ENCODE peak calls at places on chromosomes 5 and 9, in six cellular contexts. One of them, this sample, is unnamed.

GRCh38 chr5:149872351-149873040 is 72.1 kb downstream of the PDE6A start:
- DNase-seq in GM12891: no peak
- DNase-seq in GM23338: no peak
- DNase-seq in K562: peak
- DNase-seq in suprapubic skin: no peak
- DNase-seq in Panc1: no peak
- DNase-seq in this sample: no peak

GRCh38 chr5:74767579-74767913 is 497 bp downstream of the NSA2 start:
- DNase-seq in GM12891: no peak
- DNase-seq in K562: peak
- DNase-seq in GM23338: peak
- DNase-seq in Panc1: no peak
- DNase-seq in suprapubic skin: no peak
- DNase-seq in this sample: no peak

GRCh38 chr9:100472268-100472667 is 681 bp upstream of the TMEFF1 start:
- DNase-seq in GM12891: no peak
- DNase-seq in K562: peak
- DNase-seq in GM23338: no peak
- DNase-seq in suprapubic skin: no peak
- DNase-seq in Panc1: no peak
- DNase-seq in this sample: no peak

GRCh38 chr5:74655716-74656115 is 15.2 kb upstream of the ENC1 start:
- DNase-seq in suprapubic skin: no peak
- DNase-seq in Panc1: no peak
- DNase-seq in K562: no peak
- DNase-seq in GM12891: no peak
- DNase-seq in GM23338: no peak
- DNase-seq in this sample: no peak

GRCh38 chr5:132002701-132003100 is 8.8 kb downstream of the ACSL6 start:
- DNase-seq in GM12891: no peak
- DNase-seq in Panc1: no peak
- DNase-seq in suprapubic skin: no peak
- DNase-seq in GM23338: no peak
- DNase-seq in K562: no peak
- DNase-seq in this sample: no peak

GRCh38 chr5:79235222-79235577 is 731 bp upstream of the JMY start:
- DNase-seq in suprapubic skin: no peak
- DNase-seq in GM12891: no peak
- DNase-seq in GM23338: no peak
- DNase-seq in Panc1: no peak
- DNase-seq in K562: peak
- DNase-seq in this sample: no peak

GRCh38 chr5:177462021-177462670 is 11.3 kb downstream of the DBN1 start:
- DNase-seq in suprapubic skin: peak
- DNase-seq in K562: peak
- DNase-seq in GM12891: no peak
- DNase-seq in GM23338: no peak
- DNase-seq in Panc1: no peak
- DNase-seq in this sample: peak

GRCh38 chr5:78555870-78556269 is 92.7 kb downstream of the LHFPL2 start:
- DNase-seq in Panc1: no peak
- DNase-seq in suprapubic skin: no peak
- DNase-seq in GM23338: no peak
- DNase-seq in GM12891: no peak
- DNase-seq in K562: no peak
- DNase-seq in this sample: no peak

GRCh38 chr9:84146893-84147705 is 166.5 kb downstream of the RMI1 start:
- DNase-seq in GM12891: no peak
- DNase-seq in suprapubic skin: no peak
- DNase-seq in K562: no peak
- DNase-seq in Panc1: no peak
- DNase-seq in GM23338: no peak
- DNase-seq in this sample: no peak

GRCh38 chr9:137167752-137168574 is 1.9 kb downstream of the LRRC26 start:
- DNase-seq in GM12891: no peak
- DNase-seq in GM23338: peak
- DNase-seq in Panc1: no peak
- DNase-seq in suprapubic skin: no peak
- DNase-seq in K562: peak
- DNase-seq in this sample: peak

GRCh38 chr5:127254729-127255284 is 35.8 kb upstream of the MEGF10 start:
- DNase-seq in GM12891: no peak
- DNase-seq in K562: no peak
- DNase-seq in suprapubic skin: no peak
- DNase-seq in GM23338: no peak
- DNase-seq in Panc1: no peak
- DNase-seq in this sample: no peak

GRCh38 chr5:131019601-131020315 is 145.3 kb downstream of the HINT1 start:
- DNase-seq in GM23338: no peak
- DNase-seq in GM12891: no peak
- DNase-seq in suprapubic skin: no peak
- DNase-seq in Panc1: no peak
- DNase-seq in K562: no peak
- DNase-seq in this sample: no peak

GRCh38 chr9:22210262-22210661 is 201.2 kb upstream of the CDKN2B start:
- DNase-seq in suprapubic skin: no peak
- DNase-seq in GM12891: no peak
- DNase-seq in Panc1: no peak
- DNase-seq in K562: no peak
- DNase-seq in GM23338: no peak
- DNase-seq in this sample: no peak

GRCh38 chr9:91056917-91057316 is 255.3 kb downstream of the SYK start:
- DNase-seq in K562: no peak
- DNase-seq in GM12891: no peak
- DNase-seq in Panc1: no peak
- DNase-seq in GM23338: no peak
- DNase-seq in suprapubic skin: no peak
- DNase-seq in this sample: no peak

GRCh38 chr9:137032893-137033292 is 1.0 kb upstream of the FUT7 start:
- DNase-seq in suprapubic skin: no peak
- DNase-seq in GM23338: no peak
- DNase-seq in K562: no peak
- DNase-seq in Panc1: no peak
- DNase-seq in GM12891: no peak
- DNase-seq in this sample: peak

GRCh38 chr5:45695011-45695667 is 1.0 kb downstream of the HCN1 start:
- DNase-seq in Panc1: no peak
- DNase-seq in GM12891: no peak
- DNase-seq in GM23338: peak
- DNase-seq in K562: no peak
- DNase-seq in suprapubic skin: no peak
- DNase-seq in this sample: no peak

GRCh38 chr9:27792971-27793689 is 219.8 kb upstream of the C9orf72 start:
- DNase-seq in K562: no peak
- DNase-seq in GM12891: no peak
- DNase-seq in Panc1: no peak
- DNase-seq in GM23338: no peak
- DNase-seq in suprapubic skin: no peak
- DNase-seq in this sample: no peak

GRCh38 chr5:59769832-59770231 is 123.7 kb downstream of the PDE4D start:
- DNase-seq in K562: no peak
- DNase-seq in GM23338: no peak
- DNase-seq in Panc1: no peak
- DNase-seq in GM12891: no peak
- DNase-seq in suprapubic skin: no peak
- DNase-seq in this sample: no peak

GRCh38 chr5:170254056-170254455 is 21.3 kb downstream of the C5orf58 start:
- DNase-seq in K562: no peak
- DNase-seq in Panc1: no peak
- DNase-seq in GM12891: peak
- DNase-seq in GM23338: peak
- DNase-seq in suprapubic skin: peak
- DNase-seq in this sample: no peak

GRCh38 chr9:109014267-109015025 is 1.1 kb upstream of the CTNNAL1 start:
- DNase-seq in suprapubic skin: no peak
- DNase-seq in GM12891: no peak
- DNase-seq in K562: peak
- DNase-seq in GM23338: peak
- DNase-seq in Panc1: no peak
- DNase-seq in this sample: no peak

GRCh38 chr5:96648598-96648997 is 13.6 kb upstream of the CAST start:
- DNase-seq in K562: no peak
- DNase-seq in GM23338: no peak
- DNase-seq in suprapubic skin: no peak
- DNase-seq in Panc1: no peak
- DNase-seq in GM12891: no peak
- DNase-seq in this sample: no peak

GRCh38 chr5:138945421-138946240 is 70.5 kb upstream of the LRRTM2 start:
- DNase-seq in GM12891: no peak
- DNase-seq in K562: no peak
- DNase-seq in Panc1: no peak
- DNase-seq in suprapubic skin: peak
- DNase-seq in GM23338: peak
- DNase-seq in this sample: peak

GRCh38 chr5:179553875-179554274 is 3.5 kb downstream of the RUFY1 start:
- DNase-seq in GM12891: no peak
- DNase-seq in suprapubic skin: no peak
- DNase-seq in GM23338: no peak
- DNase-seq in K562: peak
- DNase-seq in Panc1: no peak
- DNase-seq in this sample: peak

GRCh38 chr9:92141144-92142129 is 26.2 kb upstream of the SPTLC1 start:
- DNase-seq in GM23338: peak
- DNase-seq in GM12891: no peak
- DNase-seq in Panc1: no peak
- DNase-seq in K562: no peak
- DNase-seq in suprapubic skin: no peak
- DNase-seq in this sample: no peak

GRCh38 chr5:150142800-150143724 is 12.6 kb downstream of the PDGFRB start:
- DNase-seq in GM12891: no peak
- DNase-seq in suprapubic skin: peak
- DNase-seq in K562: peak
- DNase-seq in GM23338: no peak
- DNase-seq in Panc1: peak
- DNase-seq in this sample: no peak

DNA sequence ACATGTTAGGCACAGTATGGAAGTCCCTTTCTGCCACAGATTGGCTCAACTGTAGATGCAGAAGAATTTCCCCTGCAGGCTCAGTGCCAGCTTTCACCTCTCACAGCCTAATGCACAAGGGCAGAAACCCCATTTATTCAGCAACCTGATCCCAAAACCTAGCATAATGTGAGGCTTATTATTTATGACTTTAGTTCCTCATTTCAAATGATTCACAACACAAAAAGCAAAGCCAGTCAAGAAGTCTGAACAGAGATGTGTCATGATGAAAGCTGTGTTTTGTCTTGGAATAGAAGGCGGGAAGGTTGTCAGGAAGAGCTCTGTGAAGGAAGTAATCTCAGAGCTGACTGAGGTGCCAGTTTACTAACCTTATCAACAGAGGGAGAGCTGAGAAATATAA is 369.7 kb downstream of the LRRC70 start:
- DNase-seq in Panc1: no peak
- DNase-seq in suprapubic skin: no peak
- DNase-seq in GM12891: no peak
- DNase-seq in GM23338: no peak
- DNase-seq in K562: no peak
- DNase-seq in this sample: no peak
- TF ChIP-seq POLR2AphosphoS5 in Panc1: no peak
- TF ChIP-seq POLR2AphosphoS5 in suprapubic skin: no peak
- TF ChIP-seq POLR2AphosphoS5 in GM12891: no peak
- TF ChIP-seq POLR2AphosphoS5 in GM23338: no peak
- TF ChIP-seq POLR2AphosphoS5 in K562: no peak
- TF ChIP-seq POLR2AphosphoS5 in this sample: no peak

DNA sequence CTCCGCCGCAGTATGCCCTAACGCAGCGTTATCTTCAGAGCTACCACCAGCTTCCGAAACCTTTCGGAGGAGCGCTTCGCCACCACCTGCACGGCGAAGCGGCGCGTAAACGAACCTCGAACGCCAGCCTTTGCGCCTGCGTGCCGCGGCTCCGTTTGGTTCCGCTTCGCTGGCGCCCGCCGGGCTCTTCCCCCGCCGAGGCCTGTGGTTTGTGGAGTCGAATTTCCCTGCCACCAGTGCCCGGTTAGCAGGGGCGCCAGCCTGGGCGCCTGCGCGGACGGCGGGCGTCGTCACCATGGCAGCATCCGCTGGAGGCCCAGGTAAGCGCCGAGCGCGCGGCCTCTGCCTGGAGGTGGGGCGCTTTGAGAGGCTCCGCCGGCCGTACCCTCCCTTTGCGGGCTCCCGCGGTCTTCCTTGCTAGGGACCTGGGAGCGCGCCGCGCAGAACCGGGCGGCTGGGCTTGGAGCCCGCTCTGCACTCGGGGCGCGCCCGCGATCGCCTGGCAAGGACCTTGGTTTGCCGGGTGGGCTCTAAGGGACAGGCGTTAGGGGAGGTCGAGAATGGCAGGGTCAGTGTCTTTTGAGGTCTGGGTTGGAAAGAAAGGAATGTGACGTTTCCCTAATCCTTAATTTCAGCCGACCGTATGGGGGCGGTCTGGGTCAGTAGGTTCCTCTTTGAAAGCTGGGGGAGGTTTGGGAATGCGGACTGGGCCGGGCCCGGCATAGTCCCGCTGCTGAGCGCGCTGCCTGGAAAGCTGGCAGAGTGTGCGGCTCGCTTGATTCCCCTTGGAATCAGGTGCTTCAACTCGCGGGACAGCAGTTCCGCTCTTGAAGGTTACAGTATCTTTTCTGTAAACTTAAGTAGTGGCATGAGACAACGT is at the start of gene FAM151B:
- DNase-seq in GM23338: peak
- DNase-seq in K562: peak
- DNase-seq in Panc1: peak
- DNase-seq in suprapubic skin: peak
- DNase-seq in GM12891: peak
- DNase-seq in this sample: peak
- TF ChIP-seq POLR2AphosphoS5 in GM23338: peak
- TF ChIP-seq POLR2AphosphoS5 in K562: no peak
- TF ChIP-seq POLR2AphosphoS5 in Panc1: peak
- TF ChIP-seq POLR2AphosphoS5 in suprapubic skin: no peak
- TF ChIP-seq POLR2AphosphoS5 in GM12891: no peak
- TF ChIP-seq POLR2AphosphoS5 in this sample: no peak

GRCh38 chr5:73605223-73606087 is 20.5 kb upstream of the ARHGEF28 start:
- DNase-seq in Panc1: no peak
- DNase-seq in suprapubic skin: no peak
- DNase-seq in GM12891: no peak
- DNase-seq in K562: peak
- DNase-seq in GM23338: no peak
- DNase-seq in this sample: no peak
- TF ChIP-seq POLR2AphosphoS5 in Panc1: no peak
- TF ChIP-seq POLR2AphosphoS5 in suprapubic skin: no peak
- TF ChIP-seq POLR2AphosphoS5 in GM12891: no peak
- TF ChIP-seq POLR2AphosphoS5 in K562: no peak
- TF ChIP-seq POLR2AphosphoS5 in GM23338: no peak
- TF ChIP-seq POLR2AphosphoS5 in this sample: no peak

DNA sequence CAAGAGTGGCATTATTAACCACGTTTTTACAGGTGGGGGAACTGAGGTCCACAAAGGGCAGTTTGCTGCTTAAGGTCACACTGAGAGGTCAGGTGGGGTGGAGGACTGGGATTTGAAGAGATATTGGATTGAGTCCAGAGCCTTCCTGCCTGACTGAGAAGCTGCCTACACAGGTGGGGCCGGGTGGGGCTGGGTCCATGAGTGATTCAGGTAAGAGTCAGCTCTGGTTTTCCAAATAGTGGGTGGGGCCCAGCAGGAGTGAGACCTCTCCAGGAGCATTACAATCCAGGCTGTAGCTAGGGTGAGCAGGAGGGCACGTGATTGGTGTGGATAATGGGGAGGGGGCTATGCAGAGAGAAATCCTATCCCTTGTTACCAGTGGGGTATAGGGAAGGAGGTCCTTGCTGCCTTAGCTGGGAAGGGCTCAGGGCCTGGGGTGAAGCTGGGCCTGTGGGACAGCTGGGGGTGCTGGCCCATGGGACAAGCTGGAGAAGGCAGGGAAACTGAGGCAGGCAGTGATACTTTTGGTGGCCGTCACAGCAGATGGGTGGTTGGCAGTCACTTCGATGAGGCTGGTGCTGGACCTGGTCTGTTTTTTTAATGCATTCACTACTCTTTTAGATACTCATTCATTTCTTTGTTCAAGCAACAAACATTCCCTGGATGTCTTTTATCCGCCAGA is 2.9 kb upstream of the PTGS1 start:
- DNase-seq in K562: no peak
- DNase-seq in suprapubic skin: no peak
- DNase-seq in Panc1: no peak
- DNase-seq in GM23338: no peak
- DNase-seq in GM12891: no peak
- DNase-seq in this sample: no peak
- TF ChIP-seq POLR2AphosphoS5 in K562: no peak
- TF ChIP-seq POLR2AphosphoS5 in suprapubic skin: no peak
- TF ChIP-seq POLR2AphosphoS5 in Panc1: no peak
- TF ChIP-seq POLR2AphosphoS5 in GM23338: no peak
- TF ChIP-seq POLR2AphosphoS5 in GM12891: no peak
- TF ChIP-seq POLR2AphosphoS5 in this sample: no peak

This sample was measured in upper lobe of left lung.